ENCODE peak calls at places on chromosomes 2 and 18, in seven cellular contexts. W is fibroblast of villous mesenchyme, Z is naive B cell, O is neural crest cell, H is GF-D8, L is AG09319, A is M059J. I is an unnamed sample.

GRCh38 chr2:72011791-72012190 is 135.9 kb downstream of the CYP26B1 start:
- DNase-seq in W (no peak), Z (no peak), O (no peak), H (no peak), L (no peak), A (no peak), I (no peak)

GRCh38 chr2:164890533-164890932 is 48.9 kb upstream of the COBLL1 start:
- DNase-seq in W (peak; percentile 90), Z (no peak), O (no peak), H (no peak), L (no peak), A (no peak), I (no peak)

GRCh38 chr2:235499306-235499812 is 5.5 kb downstream of the AGAP1 start:
- DNase-seq in W (no peak), Z (no peak), O (no peak), H (no peak), L (no peak), A (no peak), I (no peak)

GRCh38 chr2:3198119-3198518 is 179.5 kb downstream of the EIPR1 start:
- DNase-seq in W (no peak), Z (no peak), O (peak; percentile 34), H (no peak), L (no peak), A (no peak), I (no peak)

GRCh38 chr2:176556383-176556782 is 287.1 kb downstream of the MTX2 start:
- DNase-seq in W (no peak), Z (no peak), O (no peak), H (no peak), L (no peak), A (no peak), I (no peak)

GRCh38 chr2:1234731-1235308 is 178.4 kb upstream of the TPO start:
- DNase-seq in W (no peak), Z (no peak), O (no peak), H (no peak), L (no peak), A (peak; percentile 95), I (no peak)

GRCh38 chr2:229071292-229071976 is 199.7 kb downstream of the PID1 start:
- DNase-seq in W (peak; percentile 54), Z (no peak), O (no peak), H (no peak), L (no peak), A (no peak), I (no peak)

GRCh38 chr2:26590960-26591618 is 50.1 kb downstream of the CIB4 start:
- DNase-seq in W (no peak), Z (no peak), O (no peak), H (no peak), L (no peak), A (no peak), I (no peak)

GRCh38 chr2:10444463-10444862 is 3.7 kb downstream of the ODC1 start:
- DNase-seq in W (no peak), Z (no peak), O (no peak), H (no peak), L (no peak), A (peak; percentile 50), I (no peak)

GRCh38 chr2:144547512-144547911 is 27.6 kb upstream of the ZEB2 start:
- DNase-seq in W (no peak), Z (no peak), O (no peak), H (no peak), L (no peak), A (no peak), I (no peak)

GRCh38 chr2:62783679-62784078 is 78.2 kb downstream of the EHBP1 start:
- DNase-seq in W (no peak), Z (no peak), O (no peak), H (no peak), L (no peak), A (peak; percentile 63), I (no peak)

GRCh38 chr18:7452331-7452730 is 114.8 kb upstream of the PTPRM start:
- DNase-seq in W (peak; percentile 18), Z (no peak), O (peak; percentile 36), H (no peak), L (no peak), A (peak; percentile 29), I (peak; percentile 2)

GRCh38 chr2:65458999-65459398 is 26.6 kb upstream of the SPRED2 start:
- DNase-seq in W (no peak), Z (no peak), O (no peak), H (no peak), L (no peak), A (peak; percentile 53), I (no peak)

GRCh38 chr2:47437287-47437686 is 34.3 kb downstream of the MSH2 start:
- DNase-seq in W (peak; percentile 64), Z (peak; percentile 5), O (no peak), H (no peak), L (peak; percentile 28), A (peak; percentile 35), I (no peak)

GRCh38 chr2:105143467-105144127 is 97.9 kb upstream of the GPR45 start:
- DNase-seq in W (no peak), Z (peak; percentile 47), O (peak; percentile 43), H (no peak), L (no peak), A (no peak), I (no peak)